ENCODE peak calls at places on chromosomes 1 and 21, in four cellular contexts. O, W, K and G are unnamed samples.

GRCh38 chr1:60765204-60765603 is 317.2 kb upstream of the NFIA start:
- DNase-seq in O (no peak), W (no peak), K (no peak), G (no peak)

GRCh38 chr1:203127672-203128611 is at the start of gene ADORA1:
- DNase-seq in O (peak; percentile 21), W (no peak), K (no peak), G (no peak)

GRCh38 chr1:4700801-4701200 is 46.4 kb downstream of the AJAP1 start:
- DNase-seq in O (no peak), W (no peak), K (no peak), G (no peak)

GRCh38 chr21:35321322-35322200 is 272.5 kb upstream of the RUNX1 start:
- DNase-seq in O (no peak), W (no peak), K (no peak), G (no peak)

GRCh38 chr1:109891930-109892329 is 18.7 kb upstream of the CSF1 start:
- DNase-seq in O (no peak), W (no peak), K (no peak), G (no peak)

GRCh38 chr1:150516050-150516591 is 569 bp downstream of the FALEC start:
- DNase-seq in O (peak; percentile 27), W (no peak), K (no peak), G (no peak)

GRCh38 chr1:89692601-89693503 is 59.9 kb downstream of the LRRC8C start:
- DNase-seq in O (no peak), W (peak; percentile 52), K (no peak), G (peak; percentile 40)

GRCh38 chr1:117000142-117000541 is 1.4 kb upstream of the CD101 start:
- DNase-seq in O (no peak), W (no peak), K (no peak), G (no peak)

GRCh38 chr1:4176841-4177240 is 276.8 kb upstream of the C1orf174 start:
- DNase-seq in O (no peak), W (no peak), K (no peak), G (no peak)

GRCh38 chr1:45806129-45806528 is 2.7 kb downstream of the MAST2 start:
- DNase-seq in O (no peak), W (no peak), K (no peak), G (no peak)

GRCh38 chr1:45802343-45803298 is 791 bp upstream of the MAST2 start:
- DNase-seq in O (peak; percentile 83), W (no peak), K (peak; percentile 91), G (peak; percentile 22)

GRCh38 chr1:45800899-45801298 is 2.5 kb upstream of the MAST2 start:
- DNase-seq in O (no peak), W (no peak), K (no peak), G (no peak)

GRCh38 chr1:45804671-45804973 is 1.2 kb downstream of the MAST2 start:
- DNase-seq in O (no peak), W (no peak), K (no peak), G (no peak)

DNA sequence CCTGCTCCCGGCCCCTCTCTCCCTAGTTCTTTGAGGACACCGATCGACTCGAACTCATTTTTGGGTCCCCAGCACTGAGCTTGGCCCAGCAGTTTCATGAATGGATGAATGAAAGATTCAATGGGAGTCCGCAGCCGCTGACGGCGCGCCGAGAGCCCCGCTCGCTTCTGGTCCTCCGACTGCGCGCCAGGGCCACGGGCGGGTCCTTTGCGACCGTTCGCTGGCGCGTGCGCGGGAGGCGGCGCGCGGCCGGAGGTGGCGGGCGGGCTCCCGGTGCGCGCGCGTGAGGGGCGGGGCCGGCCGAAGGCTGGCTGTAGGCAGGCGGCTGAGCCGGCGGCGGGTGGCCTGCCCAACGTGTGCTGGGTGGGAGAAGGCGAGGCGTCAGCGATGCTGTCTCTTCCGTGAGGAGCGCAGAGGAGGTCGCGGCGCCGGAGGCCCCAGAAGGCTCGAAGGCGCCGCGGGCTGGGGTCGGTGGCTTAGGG is at the start of gene MAST2:
- DNase-seq in O (peak; percentile 86), W (no peak), K (peak; percentile 88), G (peak; percentile 94)
- TF ChIP-seq POLR2A in O (peak; percentile 69), W (peak; percentile 84), K (peak; percentile 67), G (peak; percentile 90)

DNA sequence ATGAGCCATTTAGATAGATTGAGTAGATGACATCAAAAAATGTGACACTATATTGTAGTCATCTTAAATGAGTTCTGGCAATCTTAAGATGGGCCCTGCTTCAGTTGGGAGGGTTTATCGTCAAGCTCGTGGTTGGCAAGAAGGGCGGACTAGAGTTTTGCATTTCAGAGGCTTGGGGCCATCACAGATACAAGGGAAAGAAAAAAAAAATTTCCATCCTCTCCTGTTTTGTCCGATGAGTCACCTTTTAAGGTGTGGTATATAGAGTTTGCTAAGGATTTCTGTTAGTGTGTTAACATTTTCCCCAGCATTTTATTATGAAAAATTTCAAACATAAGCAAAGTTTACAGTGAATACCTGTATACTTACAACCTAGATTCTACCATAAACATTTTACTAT is 31.8 kb upstream of the KCNQ4 start:
- DNase-seq in O (no peak), W (no peak), K (no peak), G (no peak)
- H3K27ac ChIP-seq in O (no peak overlapping the region), W (peak overlapping the region; percentile 64), K (no peak overlapping the region), G (no peak overlapping the region)

GRCh38 chr1:68313736-68314594 is 81.6 kb upstream of the WLS start:
- DNase-seq in O (no peak), W (no peak), K (no peak), G (no peak)

DNA sequence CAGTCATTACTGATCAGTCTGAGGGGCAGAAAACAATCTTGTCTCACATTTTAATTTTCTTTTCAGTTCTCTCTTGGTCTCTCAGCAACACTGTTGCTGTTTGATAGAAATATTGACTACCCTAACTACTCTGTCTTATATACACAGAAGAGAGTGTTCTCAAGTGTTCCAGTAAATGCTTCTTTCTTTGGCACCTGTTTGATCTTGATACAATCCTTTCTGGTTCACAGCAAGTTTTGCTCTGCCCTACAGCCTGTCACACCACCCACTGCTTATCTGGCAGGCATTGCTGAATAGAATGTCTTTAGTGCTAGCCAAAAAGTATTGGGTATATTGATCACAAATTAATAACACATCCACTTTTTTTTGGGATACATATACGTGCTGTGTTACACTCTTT is 75.7 kb upstream of the WLS start:
- DNase-seq in O (no peak), W (no peak), K (no peak), G (no peak)
- H3K4me1 ChIP-seq in O (no peaks in the 10 kb centered on the region), W (no peaks in the 10 kb centered on the region), K (peaks cover 11% of the 10 kb centered on the region), G (no peaks in the 10 kb centered on the region)

GRCh38 chr1:44786138-44786840 is 1.7 kb downstream of the BEST4 start:
- DNase-seq in O (peak; percentile 79), W (no peak), K (peak; percentile 83), G (peak; percentile 86)
- TF ChIP-seq POLR2A in O (no peak), W (peak; percentile 76), K (no peak), G (no peak)